ENCODE peak calls at places on chromosomes 12 and 14, in six cellular contexts. G is fibroblast of lung, D is tibial artery, X is A549, T is neural progenitor cell, H is heart right ventricle. F is an unnamed sample. For H3K9me3, the result is how much of the 10 kb centered on the place peaks cover.

GRCh38 chr12:32443491-32443890 is 44.1 kb downstream of the FGD4 start:
- DNase-seq in T (no peak), G (no peak), H (no peak), D (no peak), X (no peak), F (no peak)

GRCh38 chr12:98440165-98440581 is 75.2 kb upstream of the TMPO start:
- DNase-seq in X (peak), G (peak), T (no peak), H (peak), D (peak), F (peak)

GRCh38 chr12:48861111-48861510 is 4.6 kb downstream of the RND1 start:
- DNase-seq in H (no peak), D (no peak), G (no peak), T (no peak), X (no peak), F (no peak)

GRCh38 chr12:113955109-113955970 is 10.8 kb downstream of the RBM19 start:
- DNase-seq in T (peak), G (peak), X (peak), D (no peak), H (no peak), F (no peak)

GRCh38 chr12:50201987-50202521 is 34.9 kb upstream of the CERS5 start:
- DNase-seq in D (no peak), X (peak), H (no peak), T (no peak), G (peak), F (no peak)

GRCh38 chr12:72141381-72141780 is 130.8 kb upstream of the TRHDE start:
- DNase-seq in H (no peak), G (peak), T (no peak), D (no peak), X (peak), F (no peak)

GRCh38 chr14:100896369-100897060 is 7.0 kb downstream of the RTL1 start:
- DNase-seq in X (no peak), D (no peak), G (no peak), H (no peak), T (peak), F (no peak)

GRCh38 chr12:2301531-2302461 is 249.0 kb downstream of the CACNA1C start:
- DNase-seq in X (no peak), T (no peak), G (peak), D (peak), H (peak), F (peak)

GRCh38 chr12:116656371-116656770 is 81.5 kb downstream of the SPRING1 start:
- DNase-seq in T (no peak), G (no peak), H (no peak), D (no peak), X (no peak), F (no peak)

GRCh38 chr12:105740970-105741725 is 397.6 kb downstream of the NUAK1 start:
- DNase-seq in D (no peak), H (peak), G (peak), T (no peak), X (no peak), F (peak)

GRCh38 chr12:44285321-44285720 is 449.4 kb downstream of the TMEM117 start:
- DNase-seq in T (no peak), H (no peak), G (no peak), D (no peak), X (no peak), F (no peak)

GRCh38 chr12:4177257-4177656 is 96.3 kb upstream of the CCND2 start:
- DNase-seq in H (no peak), D (no peak), T (no peak), G (no peak), X (no peak), F (no peak)

GRCh38 chr12:120708646-120709045 is 1.6 kb upstream of the UNC119B start:
- DNase-seq in D (no peak), H (no peak), G (no peak), X (no peak), T (no peak), F (no peak)

GRCh38 chr12:47276253-47277070 is 196.7 kb upstream of the AMIGO2 start:
- DNase-seq in D (no peak), G (peak), H (no peak), X (peak), T (no peak), F (no peak)

GRCh38 chr12:70154087-70154486 is 89.1 kb upstream of the CNOT2 start:
- DNase-seq in D (no peak), G (no peak), H (no peak), X (no peak), T (no peak), F (no peak)

GRCh38 chr12:4829793-4830162 is 79.9 kb upstream of the KCNA1 start:
- DNase-seq in X (no peak), G (no peak), T (no peak), D (no peak), H (no peak), F (no peak)

GRCh38 chr12:46384451-46385301 is 12.1 kb upstream of the SLC38A2 start:
- DNase-seq in T (no peak), D (no peak), H (no peak), X (no peak), G (peak), F (no peak)

GRCh38 chr12:69024413-69024812 is 91.4 kb upstream of the CPM start:
- DNase-seq in H (no peak), T (no peak), D (no peak), X (peak), G (peak), F (no peak)

GRCh38 chr12:48865441-48866290 is at the start of gene RND1:
- DNase-seq in H (peak), X (peak), D (peak), T (peak), G (peak), F (peak)

GRCh38 chr12:13171921-13172859 is 24.3 kb upstream of the EMP1 start:
- DNase-seq in T (peak), X (peak), H (no peak), G (peak), D (no peak), F (no peak)

GRCh38 chr12:12990700-12991468 is 9.2 kb downstream of the HEBP1 start:
- DNase-seq in G (peak), D (no peak), T (no peak), H (no peak), X (no peak), F (no peak)

GRCh38 chr12:18277196-18277595 is 15.9 kb downstream of the PIK3C2G start:
- DNase-seq in X (no peak), H (no peak), G (peak), T (no peak), D (no peak), F (no peak)

GRCh38 chr12:124175731-124176130 is 119.2 kb upstream of the RFLNA start:
- DNase-seq in D (no peak), H (no peak), T (no peak), X (no peak), G (no peak), F (no peak)

GRCh38 chr12:52054838-52055741 is 3.8 kb downstream of the NR4A1 start:
- DNase-seq in H (no peak), T (no peak), X (peak), G (no peak), D (no peak), F (no peak)

GRCh38 chr12:72272731-72273498 is 745 bp downstream of the TRHDE start:
- DNase-seq in X (no peak), H (peak), T (peak), D (no peak), G (peak), F (no peak)

GRCh38 chr12:79688376-79689040 is 2.3 kb downstream of the PAWR start:
- DNase-seq in T (no peak), G (no peak), H (no peak), X (no peak), D (no peak), F (no peak)

GRCh38 chr12:69897744-69898143 is 72.7 kb downstream of the MYRFL start:
- DNase-seq in H (peak), D (no peak), T (no peak), X (no peak), G (peak), F (peak)

DNA sequence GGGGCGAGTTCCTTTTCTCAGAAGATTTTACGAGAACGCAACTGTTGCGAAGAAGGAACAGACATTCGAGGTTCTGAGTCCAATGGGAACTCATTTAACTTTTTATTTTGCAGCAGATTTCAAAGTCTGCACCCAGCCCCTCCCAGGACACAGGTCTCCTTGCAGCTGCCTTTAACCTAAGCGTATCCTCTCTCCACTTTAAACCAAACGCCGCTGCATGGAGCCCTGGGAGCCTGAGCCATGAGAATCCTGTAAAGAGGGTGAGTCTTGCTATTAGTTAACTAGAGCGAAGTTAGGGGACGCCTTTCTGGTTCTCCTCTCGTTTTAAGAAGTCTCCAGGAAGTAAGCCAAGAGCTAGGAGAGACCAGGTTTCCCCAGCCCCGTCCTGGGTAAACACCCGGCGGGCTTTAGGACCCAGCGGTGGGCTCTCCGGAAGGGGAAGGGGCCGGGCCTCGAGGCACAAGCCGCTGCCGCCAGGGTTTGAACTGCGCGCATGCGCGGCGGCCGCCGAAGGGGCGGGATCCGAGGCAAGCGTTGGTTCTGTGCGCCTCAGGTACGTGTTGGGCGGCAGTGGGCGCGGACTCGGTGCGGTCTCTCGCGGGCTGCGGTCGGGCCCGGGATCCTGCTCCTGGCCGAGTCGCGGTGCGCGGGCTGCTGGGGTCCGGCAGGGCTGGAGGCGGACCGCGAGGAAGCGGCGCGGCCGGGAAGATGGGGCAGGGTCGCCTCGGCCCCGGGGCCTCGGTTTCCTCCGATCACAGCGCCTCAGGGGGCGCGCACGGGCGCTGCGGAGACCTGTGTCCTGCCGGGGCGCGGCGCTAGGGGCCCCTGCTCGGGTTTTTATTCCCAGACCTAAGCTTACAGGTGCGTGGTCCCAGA is at the start of gene TDP1:
- DNase-seq in X (peak), T (peak), G (peak), H (peak), D (peak), F (peak)
- TF ChIP-seq CTCF in X (no peak), T (peak), G (no peak), H (no peak), D (no peak), F (peak)

DNA sequence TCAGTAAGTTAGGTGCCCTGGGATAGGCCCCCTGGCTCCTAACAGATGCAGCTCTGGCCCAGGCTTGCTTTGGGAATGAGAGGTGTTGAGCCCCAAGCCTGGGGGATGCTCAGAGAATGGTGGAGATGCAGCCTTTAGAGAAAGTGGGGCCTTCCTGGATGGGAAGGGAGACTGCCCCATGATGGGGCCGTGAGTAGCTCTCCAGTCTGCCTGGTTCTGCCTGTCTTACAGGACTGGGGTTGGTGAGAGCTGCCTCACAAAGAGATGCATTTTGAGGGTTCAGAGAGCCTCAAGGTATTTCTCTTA is 523 bp upstream of the VRTN start:
- DNase-seq in T (no peak), G (no peak), H (no peak), X (no peak), D (no peak), F (no peak)
- H3K27ac ChIP-seq in T (peak), G (no peak), H (no peak), X (no peak), D (no peak), F (no peak)

GRCh38 chr14:84129028-84129427 is 1400.9 kb upstream of the FLRT2 start:
- DNase-seq in G (no peak), X (no peak), H (no peak), T (peak), D (no peak), F (no peak)
- H3K9me3 ChIP-seq in G (under half), X (under half), H (under half), T (under half), D (under half), F (under half)

GRCh38 chr12:168763-169525 is 45.0 kb downstream of the SLC6A12 start:
- DNase-seq in H (no peak), D (no peak), X (no peak), T (no peak), G (peak), F (no peak)
- TF ChIP-seq CTCF in H (no peak), D (no peak), X (no peak), T (no peak), G (no peak), F (no peak)

DNA sequence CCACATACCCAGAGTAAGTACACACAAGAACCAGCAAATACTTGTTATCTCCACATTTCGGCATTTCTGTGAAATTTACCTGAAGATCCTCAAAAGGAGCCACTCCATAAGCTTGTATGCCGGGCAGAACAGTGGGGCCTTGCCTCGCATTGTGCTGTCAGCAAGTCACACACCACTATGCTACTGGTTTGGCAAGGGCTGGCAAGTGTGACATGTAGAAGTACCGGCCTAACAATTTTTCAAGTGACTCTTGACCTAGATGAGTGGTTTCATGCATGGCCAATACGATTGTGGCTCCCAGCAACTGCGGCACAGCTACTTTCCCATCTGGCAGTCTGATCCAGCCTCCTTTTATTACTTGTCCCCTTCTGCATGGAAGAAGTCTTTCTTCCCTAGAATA is 69.8 kb downstream of the GAS2L3 start:
- DNase-seq in T (no peak), G (no peak), H (no peak), X (no peak), D (no peak), F (no peak)
- H3K27ac ChIP-seq in T (no peak), G (no peak), H (no peak), X (no peak), D (no peak), F (no peak)

DNA sequence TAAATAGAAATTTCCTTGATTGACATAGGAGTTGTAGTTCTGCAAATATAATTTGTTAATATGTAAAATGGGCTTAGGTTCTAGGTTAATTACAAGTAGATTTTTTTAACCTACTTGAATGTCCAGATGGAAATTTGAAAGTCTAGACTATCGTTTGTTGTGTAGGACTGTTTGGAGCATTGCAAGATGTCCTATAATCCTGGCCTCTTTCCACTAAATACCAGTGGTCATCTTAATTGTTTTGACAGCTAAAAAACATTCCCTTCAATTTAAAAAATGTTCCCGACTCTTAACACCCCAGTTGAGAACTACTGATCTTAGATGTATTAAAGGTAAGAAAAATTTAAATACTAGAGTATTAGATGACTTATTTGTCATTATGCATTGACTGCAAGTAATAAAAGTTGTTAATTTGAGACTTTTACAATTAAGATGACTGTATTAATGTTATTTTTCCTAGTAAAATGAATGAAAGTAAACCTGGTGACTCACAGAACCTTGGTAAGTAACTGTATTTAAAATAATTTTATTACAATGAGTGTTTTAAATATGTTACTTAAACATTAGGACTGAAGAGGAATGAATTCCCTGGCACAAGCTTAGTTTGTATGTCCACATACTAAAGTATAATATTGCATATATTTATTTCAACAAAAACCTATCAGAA is 21.8 kb downstream of the G2E3 start:
- DNase-seq in X (no peak), T (no peak), H (no peak), D (no peak), G (peak), F (no peak)
- H3K9me3 ChIP-seq in X (under half), T (under half), H (under half), D (under half), G (under half), F (under half)

GRCh38 chr12:97132270-97132669 is 225.2 kb downstream of the NEDD1 start:
- DNase-seq in G (no peak), D (no peak), H (no peak), T (no peak), X (no peak), F (no peak)

GRCh38 chr12:97140355-97140754 is 233.3 kb downstream of the NEDD1 start:
- DNase-seq in T (no peak), G (no peak), D (no peak), X (no peak), H (no peak), F (no peak)

GRCh38 chr12:97131220-97131981 is 224.3 kb downstream of the NEDD1 start:
- DNase-seq in X (no peak), G (peak), H (no peak), D (no peak), T (peak), F (no peak)

GRCh38 chr12:97134495-97134894 is 227.4 kb downstream of the NEDD1 start:
- DNase-seq in X (no peak), D (no peak), H (no peak), G (no peak), T (no peak), F (no peak)
- TF ChIP-seq CTCF in X (no peak), D (no peak), H (no peak), G (no peak), T (peak), F (no peak)

DNA sequence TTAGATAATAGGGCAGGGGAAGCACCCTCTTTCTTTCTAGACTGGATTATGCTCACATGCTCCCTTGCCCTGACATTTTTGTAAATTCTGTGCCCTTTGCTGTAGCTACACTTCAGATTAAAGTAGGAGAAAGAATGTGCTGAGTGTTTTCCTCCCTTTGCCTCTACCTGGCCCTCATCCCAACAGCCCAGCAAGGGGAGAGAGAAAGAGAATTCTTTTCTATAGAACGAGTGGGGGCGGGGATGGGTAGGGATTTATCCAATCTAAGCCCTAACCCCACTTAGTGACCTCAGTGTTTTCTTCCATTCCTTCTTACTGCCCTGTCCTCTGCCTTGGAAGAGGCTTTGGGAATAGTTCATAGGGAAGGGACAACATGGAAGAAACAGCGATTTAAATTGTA is 13.5 kb downstream of the GPR84 start:
- DNase-seq in G (no peak), D (no peak), X (no peak), H (no peak), T (peak), F (no peak)
- H3K27ac ChIP-seq in G (no peak), D (no peak), X (no peak), H (no peak), T (peak), F (peak)

DNA sequence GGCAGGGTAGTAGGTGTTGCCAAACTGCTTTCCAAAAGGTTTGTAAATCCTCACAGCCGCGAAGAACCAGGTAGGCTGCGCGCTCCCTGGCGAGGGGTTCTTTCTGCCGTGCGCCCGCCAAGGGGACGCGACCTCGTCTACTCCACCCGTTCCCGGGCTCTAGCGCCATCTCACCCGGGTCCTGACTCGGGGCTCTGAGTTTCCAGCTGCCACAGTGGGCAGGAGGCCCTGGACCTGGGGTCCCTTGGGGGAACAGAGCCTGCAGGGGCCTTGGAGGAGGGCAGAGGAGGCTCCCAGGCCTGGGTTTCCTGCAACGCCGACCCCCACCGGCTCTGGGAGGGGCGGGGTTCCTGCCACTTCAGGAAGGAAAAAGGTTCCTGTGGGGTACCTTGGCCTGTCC is 706 bp downstream of the ANHX start:
- DNase-seq in D (no peak), G (no peak), X (no peak), H (no peak), T (no peak), F (no peak)
- H3K9me3 ChIP-seq in D (under half), G (under half), X (half or more), H (under half), T (under half), F (under half)

GRCh38 chr14:103541944-103542544 is 13.0 kb downstream of the TRMT61A start:
- DNase-seq in D (no peak), X (no peak), H (peak), T (peak), G (no peak), F (no peak)
- TF ChIP-seq CTCF in D (peak), X (no peak), H (no peak), T (peak), G (no peak), F (no peak)